ENCODE peak calls at places on chromosome 2, in four cellular contexts. K is cardiac septum, N is T-cell, H is left ventricle myocardium inferior. Q is an unnamed sample.

GRCh38 chr2:162706770-162707169 is 131.8 kb downstream of the KCNH7 start:
- DNase-seq in K (no peak), N (no peak), H (no peak), Q (no peak)

GRCh38 chr2:37189452-37190153 is 1.1 kb upstream of the SULT6B1 start:
- DNase-seq in K (peak), N (no peak), H (no peak), Q (no peak)

GRCh38 chr2:120013569-120014223 is 819 bp downstream of the EPB41L5 start:
- DNase-seq in K (no peak), N (no peak), H (peak), Q (no peak)

GRCh38 chr2:141393214-141393545 is 737.6 kb downstream of the LRP1B start:
- DNase-seq in K (no peak), N (no peak), H (no peak), Q (no peak)

GRCh38 chr2:81542119-81542518 is 1237.6 kb upstream of the LRRTM1 start:
- DNase-seq in K (no peak), N (no peak), H (no peak), Q (no peak)

GRCh38 chr2:19670303-19670702 is 231.5 kb downstream of the TTC32 start:
- DNase-seq in K (no peak), N (no peak), H (no peak), Q (no peak)

GRCh38 chr2:189783451-189783926 is 650 bp downstream of the ORMDL1 start:
- DNase-seq in K (no peak), N (no peak), H (no peak), Q (no peak)

GRCh38 chr2:181684454-181685149 is 4.3 kb upstream of the NEUROD1 start:
- DNase-seq in K (no peak), N (no peak), H (no peak), Q (no peak)

GRCh38 chr2:72275084-72275483 is 127.4 kb upstream of the CYP26B1 start:
- DNase-seq in K (no peak), N (no peak), H (no peak), Q (no peak)

GRCh38 chr2:128638741-128639477 is 320.2 kb upstream of the HS6ST1 start:
- DNase-seq in K (peak), N (no peak), H (no peak), Q (peak)

GRCh38 chr2:217421834-217422233 is 562.0 kb upstream of the TNP1 start:
- DNase-seq in K (no peak), N (no peak), H (no peak), Q (no peak)

GRCh38 chr2:68744517-68744916 is 9.9 kb downstream of the ARHGAP25 start:
- DNase-seq in K (no peak), N (no peak), H (no peak), Q (no peak)

GRCh38 chr2:175057078-175057685 is 52.0 kb upstream of the CHN1 start:
- DNase-seq in K (no peak), N (no peak), H (no peak), Q (no peak)

GRCh38 chr2:174595415-174595814 is 2.2 kb downstream of the WIPF1 start:
- DNase-seq in K (no peak), N (no peak), H (no peak), Q (no peak)

GRCh38 chr2:31150120-31150670 is 12.0 kb upstream of the GALNT14 start:
- DNase-seq in K (no peak), N (no peak), H (no peak), Q (no peak)

GRCh38 chr2:233332125-233332524 is 22.2 kb upstream of the DGKD start:
- DNase-seq in K (no peak), N (no peak), H (no peak), Q (peak)